ENCODE peak calls at places on chromosome 2, in nine cellular contexts. P is transverse colon, C is HL-60, O is stomach, D is HCT116, A is GM12891, Y is K562, G is endothelial cell of umbilical vein, N is GM23338. M is an unnamed sample.
A peak's percentile ranks its signal among the peaks of the same experiment; 100 is the strongest.

GRCh38 chr2:142930835-142931398 is 53.5 kb downstream of the KYNU start:
- DNase-seq in N (no peak), A (no peak), G (no peak), C (no peak), P (no peak), Y (peak; percentile 91), O (no peak), D (no peak), M (no peak)

GRCh38 chr2:187552959-187553681 is 1.1 kb downstream of the TFPI start:
- DNase-seq in P (no peak), O (no peak), N (no peak), Y (peak; percentile 78), G (peak; percentile 92), A (no peak), D (no peak), C (no peak), M (no peak)

GRCh38 chr2:107529146-107529545 is 297.5 kb upstream of the RGPD4 start:
- DNase-seq in N (peak; percentile 20), O (no peak), P (no peak), A (no peak), D (no peak), Y (no peak), C (no peak), G (no peak), M (no peak)

GRCh38 chr2:70750320-70750719 is 17.7 kb downstream of the ADD2 start:
- DNase-seq in D (no peak), C (no peak), A (no peak), O (no peak), G (no peak), Y (no peak), P (no peak), N (no peak), M (no peak)

GRCh38 chr2:200787351-200788128 is 24.2 kb upstream of the BZW1 start:
- DNase-seq in D (no peak), P (no peak), G (peak; percentile 95), O (no peak), C (no peak), Y (peak; percentile 29), A (no peak), N (no peak), M (no peak)

GRCh38 chr2:230226090-230226551 is 585 bp downstream of the SP140 start:
- DNase-seq in P (no peak), N (no peak), Y (no peak), G (no peak), O (no peak), D (no peak), A (no peak), C (peak; percentile 11), M (no peak)

GRCh38 chr2:19359021-19359357 is 566 bp upstream of the OSR1 start:
- DNase-seq in A (no peak), P (no peak), O (no peak), N (no peak), D (no peak), C (no peak), G (no peak), Y (no peak), M (no peak)

GRCh38 chr2:140154711-140155110 is 1374.5 kb upstream of the NXPH2 start:
- DNase-seq in G (no peak), Y (no peak), D (no peak), P (no peak), C (no peak), O (no peak), N (no peak), A (no peak), M (no peak)

GRCh38 chr2:74515271-74516069 is 1.2 kb downstream of the TLX2 start:
- DNase-seq in A (no peak), G (no peak), N (peak; percentile 69), O (no peak), Y (no peak), P (no peak), D (no peak), C (no peak), M (no peak)

GRCh38 chr2:171554991-171555615 is 32.8 kb downstream of the CYBRD1 start:
- DNase-seq in A (no peak), C (no peak), O (no peak), P (no peak), G (no peak), N (no peak), D (no peak), Y (no peak), M (no peak)

GRCh38 chr2:225411452-225411851 is 11.9 kb downstream of the NYAP2 start:
- DNase-seq in Y (no peak), C (no peak), N (peak; percentile 26), A (no peak), G (no peak), D (no peak), P (no peak), O (no peak), M (no peak)

GRCh38 chr2:236636714-236637485 is 67.3 kb downstream of the ACKR3 start:
- DNase-seq in A (no peak), O (no peak), Y (no peak), C (no peak), N (no peak), P (no peak), G (no peak), D (no peak), M (peak; percentile 6)

GRCh38 chr2:26557244-26557925 is 79.5 kb upstream of the OTOF start:
- DNase-seq in A (no peak), O (no peak), P (no peak), D (no peak), G (no peak), C (no peak), N (no peak), Y (no peak), M (peak; percentile 20)

GRCh38 chr2:127611076-127611925 is 34.7 kb upstream of the GPR17 start:
- DNase-seq in G (no peak), O (peak; percentile 17), D (no peak), A (no peak), C (no peak), Y (no peak), P (peak; percentile 6), N (no peak), M (no peak)

GRCh38 chr2:7725132-7725849 is 808.1 kb downstream of the RNF144A start:
- DNase-seq in N (no peak), O (no peak), G (no peak), C (no peak), D (no peak), Y (no peak), A (no peak), P (no peak), M (no peak)

DNA sequence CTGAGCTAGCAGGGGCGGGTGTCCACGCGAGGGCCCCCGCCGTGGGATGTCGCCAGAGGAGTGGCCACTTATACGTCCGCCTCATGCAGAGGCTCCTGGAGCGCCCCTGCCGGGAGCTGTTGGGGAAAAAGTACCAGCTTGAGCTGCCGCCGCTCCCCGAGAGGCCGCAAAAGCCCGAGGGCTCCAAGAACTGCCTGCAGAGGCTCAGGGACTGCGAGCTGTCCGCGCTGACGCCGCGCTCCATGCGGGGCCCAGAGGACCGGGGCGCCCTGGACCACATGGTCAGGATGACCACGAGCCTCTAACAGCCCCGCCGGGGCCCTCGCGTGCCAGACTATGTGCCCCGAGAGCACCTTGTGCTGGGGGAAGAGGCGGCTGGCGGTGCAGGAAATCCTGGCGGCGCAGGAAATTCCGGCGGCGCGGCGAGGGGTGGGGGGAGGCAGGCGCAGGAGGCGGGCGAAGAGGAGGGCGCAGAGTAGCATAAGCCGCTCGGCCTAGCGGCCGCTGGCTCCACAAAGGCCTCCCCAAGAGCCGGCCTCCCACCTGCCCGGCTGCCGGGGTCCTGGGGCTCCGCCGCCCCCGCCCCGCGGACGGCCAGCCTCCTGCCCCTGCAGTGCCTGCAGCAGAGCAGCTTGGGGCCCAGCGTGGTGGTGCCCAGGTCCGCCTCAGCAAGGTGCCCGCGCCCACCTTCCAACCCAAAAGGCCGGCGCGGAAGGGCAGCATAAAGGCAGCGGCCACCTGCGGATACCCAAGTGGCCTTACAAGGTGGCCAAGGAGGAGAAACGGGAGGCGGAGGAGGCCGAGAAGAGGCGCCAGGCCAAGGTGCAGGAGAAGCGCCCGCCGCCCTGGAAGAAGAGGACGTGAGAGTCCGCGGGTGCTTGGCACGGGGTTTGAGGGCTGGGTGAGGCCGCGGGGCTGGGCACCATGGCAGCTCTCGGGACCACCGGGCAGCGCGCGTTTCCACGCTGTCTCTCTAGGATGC is 42.1 kb upstream of the TRIM43B start:
- DNase-seq in A (peak; percentile 49), G (peak; percentile 64), D (peak; percentile 29), N (peak; percentile 78), Y (peak; percentile 11), P (peak; percentile 74), O (peak; percentile 74), C (no peak), M (peak; percentile 47)
- TF ChIP-seq POLR2AphosphoS5 in A (no peak), G (peak; percentile 83), D (peak; percentile 76), N (peak; percentile 53), Y (no peak), P (peak; percentile 23), O (no peak), C (no peak), M (no peak)

GRCh38 chr2:226782092-226782713 is 17.4 kb downstream of the IRS1 start:
- DNase-seq in D (no peak), O (no peak), Y (no peak), C (no peak), N (no peak), A (no peak), P (no peak), G (no peak), M (no peak)
- TF ChIP-seq POLR2AphosphoS5 in D (no peak), O (no peak), Y (no peak), C (no peak), N (no peak), A (no peak), P (no peak), G (no peak), M (no peak)

GRCh38 chr2:23293756-23294155 is 91.2 kb upstream of the KLHL29 start:
- DNase-seq in O (no peak), Y (no peak), C (no peak), G (no peak), D (no peak), N (no peak), P (no peak), A (no peak), M (peak; percentile 40)
- TF ChIP-seq POLR2AphosphoS5 in O (no peak), Y (no peak), C (no peak), G (no peak), D (no peak), N (no peak), P (no peak), A (no peak), M (no peak)

GRCh38 chr2:33495683-33496082 is 19.2 kb downstream of the RASGRP3 start:
- DNase-seq in P (no peak), N (no peak), C (no peak), Y (no peak), A (no peak), O (no peak), D (no peak), G (no peak), M (no peak)

GRCh38 chr2:33497177-33497787 is 20.8 kb downstream of the RASGRP3 start:
- DNase-seq in A (no peak), Y (no peak), O (no peak), D (no peak), C (peak; percentile 74), G (peak; percentile 88), P (no peak), N (no peak), M (no peak)

GRCh38 chr2:33500177-33500576 is 23.7 kb downstream of the RASGRP3 start:
- DNase-seq in O (no peak), P (no peak), C (no peak), D (no peak), G (no peak), Y (no peak), A (no peak), N (no peak), M (no peak)

GRCh38 chr2:33496150-33496549 is 19.7 kb downstream of the RASGRP3 start:
- DNase-seq in N (no peak), G (peak; percentile 56), O (no peak), Y (no peak), A (no peak), P (no peak), D (no peak), C (no peak), M (no peak)

GRCh38 chr2:33498291-33498956 is 22.0 kb downstream of the RASGRP3 start:
- DNase-seq in G (no peak), P (no peak), D (no peak), O (no peak), A (no peak), Y (no peak), C (no peak), N (no peak), M (no peak)
- TF ChIP-seq POLR2AphosphoS5 in G (no peak), P (no peak), D (no peak), O (no peak), A (peak; percentile 57), Y (no peak), C (no peak), N (no peak), M (no peak)

M was measured in breast epithelium.